ENCODE peak calls at places on chromosome 21, in four cellular contexts. J is H1, Y is GM12892, S is K562. T is an unnamed sample.
A peak's percentile ranks its signal among the peaks of the same experiment; 100 is the strongest.

GRCh38 chr21:43311303-43311817 is 115.6 kb downstream of the SIK1 start:
- DNase-seq in J (no peak), Y (no peak), S (no peak), T (no peak)

GRCh38 chr21:16078382-16078781 is 348.6 kb downstream of the USP25 start:
- DNase-seq in S (no peak), J (no peak), Y (no peak), T (no peak)

GRCh38 chr21:25556087-25556486 is 51.2 kb downstream of the MRPL39 start:
- DNase-seq in S (no peak), Y (no peak), J (no peak), T (no peak)

GRCh38 chr21:46004168-46004861 is 22.7 kb downstream of the COL6A1 start:
- DNase-seq in J (no peak), Y (no peak), S (no peak), T (no peak)

GRCh38 chr21:27776925-27777553 is 810.2 kb upstream of the ADAMTS5 start:
- DNase-seq in J (no peak), Y (no peak), S (no peak), T (no peak)

GRCh38 chr21:42839271-42840231 is 39.8 kb downstream of the WDR4 start:
- DNase-seq in S (peak; percentile 25), J (no peak), Y (no peak), T (no peak)

GRCh38 chr21:25582888-25583287 is 24.4 kb downstream of the MRPL39 start:
- DNase-seq in J (no peak), Y (no peak), S (no peak), T (no peak)

GRCh38 chr21:38914531-38915385 is 109.0 kb downstream of the ETS2 start:
- DNase-seq in S (no peak), J (no peak), Y (no peak), T (no peak)

GRCh38 chr21:39696620-39697019 is 48.4 kb upstream of the IGSF5 start:
- DNase-seq in Y (no peak), S (no peak), J (no peak), T (no peak)

GRCh38 chr21:37903396-37903795 is 12.9 kb downstream of the KCNJ6 start:
- DNase-seq in J (no peak), Y (no peak), S (no peak), T (no peak)

GRCh38 chr21:33980276-33980916 is 64.8 kb upstream of the ATP5PO start:
- DNase-seq in J (no peak), S (no peak), Y (no peak), T (no peak)

GRCh38 chr21:33642896-33643657 is 776 bp downstream of the ITSN1 start:
- DNase-seq in J (no peak), Y (peak; percentile 21), S (peak; percentile 50), T (no peak)

GRCh38 chr21:27772816-27773215 is 805.9 kb upstream of the ADAMTS5 start:
- DNase-seq in S (no peak), J (no peak), Y (no peak), T (no peak)

GRCh38 chr21:34545079-34545884 is 33.3 kb upstream of the KCNE1 start:
- DNase-seq in Y (peak; percentile 38), J (no peak), S (no peak), T (peak; percentile 47)

DNA sequence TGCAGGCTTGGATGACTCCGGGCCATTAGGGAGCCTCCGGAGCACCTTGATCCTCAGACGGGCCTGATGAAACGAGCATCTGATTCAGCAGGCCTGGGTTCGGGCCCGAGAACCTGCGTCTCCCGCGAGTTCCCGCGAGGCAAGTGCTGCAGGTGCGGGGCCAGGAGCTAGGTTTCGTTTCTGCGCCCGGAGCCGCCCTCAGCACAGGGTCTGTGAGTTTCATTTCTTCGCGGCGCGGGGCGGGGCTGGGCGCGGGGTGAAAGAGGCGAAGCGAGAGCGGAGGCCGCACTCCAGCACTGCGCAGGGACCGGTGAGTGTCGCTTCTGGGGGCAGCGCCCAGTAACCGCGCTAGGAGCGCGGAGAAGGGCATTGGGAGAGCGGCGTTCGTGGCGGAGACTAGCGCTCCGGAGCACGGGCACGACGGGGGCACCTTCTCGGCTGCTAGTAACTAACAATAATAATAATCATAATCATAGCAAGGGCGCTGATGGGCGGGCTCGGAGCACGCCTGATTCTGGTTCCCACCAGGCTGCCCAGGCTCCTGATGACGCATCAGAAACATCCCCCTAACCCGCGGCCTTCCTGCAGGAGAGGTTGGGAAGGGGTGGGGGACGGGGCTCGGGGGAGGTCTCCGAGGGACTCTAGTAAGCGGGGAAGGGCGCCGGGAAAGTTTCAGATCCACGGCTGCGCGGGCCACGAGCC is at the start of gene MX1:
- DNase-seq in J (no peak), Y (peak; percentile 80), S (no peak), T (peak; percentile 85)
- TF ChIP-seq TAF1 in J (peak; percentile 65), Y (peak; percentile 99), S (no peak), T (peak; percentile 99)

GRCh38 chr21:44929799-44930542 is 9.3 kb upstream of the ITGB2 start:
- DNase-seq in S (no peak), Y (no peak), J (no peak), T (no peak)
- TF ChIP-seq TAF1 in S (no peak), Y (no peak), J (no peak), T (no peak)

GRCh38 chr21:35578350-35578782 is 482.0 kb downstream of the SETD4 start:
- DNase-seq in S (no peak), J (no peak), Y (no peak), T (no peak)
- TF ChIP-seq TAF1 in S (no peak), J (no peak), Y (no peak), T (no peak)

GRCh38 chr21:36350282-36350910 is 30.4 kb downstream of the MORC3 start:
- DNase-seq in Y (no peak), S (no peak), J (no peak), T (no peak)
- TF ChIP-seq TAF1 in Y (no peak), S (no peak), J (no peak), T (no peak)

GRCh38 chr21:40846057-40846456 is 901 bp downstream of the DSCAM start:
- DNase-seq in J (no peak), Y (no peak), S (no peak), T (no peak)

GRCh38 chr21:40846566-40847411 is at the start of gene DSCAM:
- DNase-seq in J (no peak), S (no peak), Y (no peak), T (no peak)

GRCh38 chr21:40847956-40848355 is 998 bp upstream of the DSCAM start:
- DNase-seq in J (no peak), Y (no peak), S (no peak), T (no peak)

GRCh38 chr21:40844935-40845334 is 2.0 kb downstream of the DSCAM start:
- DNase-seq in J (no peak), Y (no peak), S (no peak), T (no peak)

GRCh38 chr21:40845621-40846020 is 1.3 kb downstream of the DSCAM start:
- DNase-seq in S (no peak), Y (no peak), J (no peak), T (no peak)
- TF ChIP-seq TAF1 in S (no peak), Y (no peak), J (no peak), T (no peak)

T was measured in GM12891.